ENCODE peak calls at places on chromosome 6, in five cellular contexts. G is IMR-90, Y is neuronal stem cell, E is mesenchymal stem cell, W is mesendoderm. L is an unnamed sample.

GRCh38 chr6:7762758-7763157 is 36.9 kb downstream of the BMP6 start:
- DNase-seq in W (no peak), Y (no peak), G (no peak), E (no peak), L (no peak)

GRCh38 chr6:132333639-132334516 is 67.4 kb downstream of the MOXD1 start:
- DNase-seq in E (peak), G (peak), Y (no peak), W (peak), L (peak)

GRCh38 chr6:160362556-160362955 is 14.4 kb downstream of the SLC22A3 start:
- DNase-seq in W (no peak), Y (no peak), G (no peak), E (no peak), L (no peak)

GRCh38 chr6:109458774-109459531 is 3.4 kb upstream of the MICAL1 start:
- DNase-seq in E (no peak), W (no peak), Y (no peak), G (no peak), L (peak)

GRCh38 chr6:40882321-40882720 is 156.7 kb downstream of the UNC5CL start:
- DNase-seq in G (no peak), Y (no peak), W (no peak), E (no peak), L (no peak)

GRCh38 chr6:56999049-56999448 is 44.1 kb downstream of the BEND6 start:
- DNase-seq in E (no peak), Y (no peak), W (no peak), G (no peak), L (no peak)

GRCh38 chr6:119040636-119041035 is 37.8 kb downstream of the FAM184A start:
- DNase-seq in Y (no peak), E (no peak), W (no peak), G (no peak), L (no peak)

GRCh38 chr6:7341989-7342742 is 29.2 kb upstream of the SSR1 start:
- DNase-seq in G (no peak), E (peak), W (peak), Y (no peak), L (peak)

GRCh38 chr6:140393665-140394064 is 1019.2 kb upstream of the CITED2 start:
- DNase-seq in W (no peak), E (peak), Y (no peak), G (peak), L (no peak)

GRCh38 chr6:14910692-14911547 is 334.9 kb upstream of the JARID2 start:
- DNase-seq in G (peak), E (peak), W (no peak), Y (no peak), L (peak)

GRCh38 chr6:157561929-157562810 is 181.2 kb downstream of the ZDHHC14 start:
- DNase-seq in G (no peak), W (no peak), Y (no peak), E (no peak), L (no peak)

GRCh38 chr6:152110878-152111820 is 303.7 kb downstream of the ESR1 start:
- DNase-seq in E (no peak), G (no peak), Y (no peak), W (no peak), L (no peak)

GRCh38 chr6:33195304-33196022 is 3.2 kb upstream of the COL11A2 start:
- DNase-seq in E (no peak), Y (no peak), G (no peak), W (no peak), L (no peak)

GRCh38 chr6:33417127-33417902 is 592 bp downstream of the CUTA start:
- DNase-seq in E (peak), G (peak), Y (no peak), W (peak), L (peak)

GRCh38 chr6:17987576-17988421 is at the start of gene KIF13A:
- DNase-seq in W (peak), G (peak), Y (peak), E (peak), L (peak)

GRCh38 chr6:54846857-54847721 is 518 bp downstream of the FAM83B start:
- DNase-seq in E (peak), W (peak), Y (peak), G (no peak), L (no peak)

GRCh38 chr6:37324131-37325033 is 29.4 kb upstream of the RNF8 start:
- DNase-seq in Y (no peak), W (no peak), E (peak), G (peak), L (no peak)

GRCh38 chr6:47059216-47059885 is 17.2 kb upstream of the ADGRF1 start:
- DNase-seq in G (no peak), Y (no peak), E (no peak), W (no peak), L (peak)

GRCh38 chr6:26155066-26155925 is 68.1 kb downstream of the HFE start:
- DNase-seq in Y (no peak), E (peak), G (no peak), W (peak), L (no peak)

GRCh38 chr6:35736293-35736894 is 438 bp upstream of the ARMC12 start:
- DNase-seq in E (peak), Y (peak), W (peak), G (peak), L (peak)

GRCh38 chr6:4664117-4664626 is 112.0 kb upstream of the CDYL start:
- DNase-seq in W (no peak), Y (no peak), G (peak), E (peak), L (no peak)

GRCh38 chr6:107809966-107810365 is 14.1 kb downstream of the SCML4 start:
- DNase-seq in Y (no peak), W (no peak), G (no peak), E (no peak), L (no peak)
- H3K4me3 ChIP-seq in Y (no peak), W (no peak), G (no peak), E (no peak), L (no peak)

GRCh38 chr6:31170987-31171671 is 647 bp upstream of the POU5F1 start:
- DNase-seq in W (peak), E (no peak), Y (no peak), G (no peak), L (no peak)

GRCh38 chr6:31172973-31173384 is 2.5 kb upstream of the POU5F1 start:
- DNase-seq in Y (no peak), G (no peak), E (no peak), W (peak), L (no peak)

GRCh38 chr6:31174378-31174777 is 3.9 kb upstream of the POU5F1 start:
- DNase-seq in Y (no peak), W (no peak), G (no peak), E (no peak), L (no peak)

GRCh38 chr6:31171931-31172882 is 1.7 kb upstream of the POU5F1 start:
- DNase-seq in W (peak), Y (no peak), G (no peak), E (no peak), L (no peak)

DNA sequence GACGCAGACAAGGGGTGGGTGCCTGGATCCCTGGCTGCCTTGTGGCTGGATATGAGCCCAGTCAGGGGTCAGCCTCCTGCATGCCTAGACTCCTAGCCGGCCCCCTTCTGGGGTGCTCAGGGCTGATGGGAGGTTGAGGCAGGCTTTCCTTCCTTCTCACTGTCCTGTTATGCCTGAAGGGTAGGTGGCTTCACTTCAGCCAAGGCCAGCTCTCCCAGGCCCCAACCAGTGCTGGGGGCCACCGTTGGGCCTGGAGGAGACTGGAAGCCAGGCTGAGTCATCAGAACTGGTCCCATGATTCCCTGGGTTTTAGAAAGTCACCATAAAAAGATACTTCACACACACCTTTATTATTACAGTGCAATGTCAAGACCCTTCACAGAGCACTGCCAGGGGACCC is 2.9 kb upstream of the POU5F1 start:
- DNase-seq in W (no peak), Y (no peak), G (no peak), E (no peak), L (no peak)
- H3K4ac ChIP-seq in W (peak), Y (no peak), G (no peak), E (no peak), L (no peak)

GRCh38 chr6:27872634-27873028 is 39.6 kb downstream of the OR2B2 start:
- DNase-seq in W (no peak), Y (no peak), G (no peak), E (no peak), L (no peak)
- H2BK5ac ChIP-seq in W (peak), Y (peak), G (peak), E (no peak), L (peak)

GRCh38 chr6:43923376-43924221 is 153.6 kb downstream of the VEGFA start:
- DNase-seq in E (no peak), Y (no peak), W (no peak), G (peak), L (no peak)
- H3K4me3 ChIP-seq in E (no peak), Y (no peak), W (no peak), G (no peak), L (no peak)

DNA sequence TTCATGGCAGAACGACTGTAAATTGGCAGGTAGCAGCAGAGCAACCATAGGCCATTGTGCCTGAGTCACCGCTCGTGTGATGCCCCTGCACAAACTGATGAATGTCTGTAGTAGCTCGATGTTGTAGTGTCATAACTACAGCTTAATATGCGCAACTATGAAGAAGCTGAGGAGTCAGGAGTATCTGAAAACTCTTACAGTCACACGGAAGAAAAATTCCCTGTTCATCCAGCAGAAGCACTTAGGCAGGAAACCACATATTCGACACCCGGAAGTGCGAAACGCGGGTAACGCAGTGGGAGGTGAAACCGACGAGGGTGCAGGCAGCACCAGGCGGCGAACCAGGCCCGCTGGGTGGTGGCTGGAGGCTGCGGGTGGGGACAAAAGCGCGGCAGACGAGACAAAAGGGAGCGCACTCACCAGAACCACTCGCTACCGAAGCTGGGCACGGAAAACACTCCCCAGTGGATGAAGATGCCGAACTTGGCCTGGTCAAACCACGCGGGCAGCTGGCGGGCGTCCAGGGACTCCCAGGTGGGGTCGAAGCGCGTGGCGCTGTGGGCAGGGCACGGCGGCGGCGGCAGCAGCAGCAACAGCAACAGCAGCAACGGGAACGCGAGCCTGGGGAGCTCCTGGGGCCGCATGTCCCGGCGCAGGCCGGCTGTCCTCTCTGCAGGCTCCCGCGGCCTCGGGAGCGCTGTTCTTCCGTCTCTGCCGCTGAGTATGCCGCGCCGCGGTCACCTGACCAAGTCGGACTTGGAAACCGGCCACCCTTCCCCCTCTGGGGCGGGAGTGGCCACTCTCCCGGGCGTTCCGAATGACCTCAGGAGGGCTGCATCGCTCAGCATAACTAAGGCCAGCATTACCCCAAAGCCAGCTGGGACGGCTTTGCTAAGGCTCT is at the start of gene FUCA2:
- DNase-seq in G (peak), E (peak), Y (peak), W (peak), L (peak)
- H3K4ac ChIP-seq in G (peak), E (peak), Y (no peak), W (peak), L (peak)

GRCh38 chr6:141552463-141552862 is 580.3 kb upstream of the GJE1 start:
- DNase-seq in W (no peak), E (peak), Y (no peak), G (peak), L (no peak)
- H2BK5ac ChIP-seq in W (no peak), E (no peak), Y (no peak), G (peak), L (no peak)